ENCODE peak calls at places on chromosomes 4 and X, in four cellular contexts. X is suprapubic skin, J is breast epithelium, Y is GM12892. H is an unnamed sample.

GRCh38 chr4:81164623-81165416 is 50.2 kb downstream of the PRKG2 start:
- DNase-seq in Y (no peak), J (no peak), X (no peak), H (no peak)

GRCh38 chrX:151563449-151563848 is at the start of gene PASD1:
- DNase-seq in J (no peak), Y (no peak), X (no peak), H (no peak)

GRCh38 chr4:165756831-165757230 is 116.2 kb upstream of the TLL1 start:
- DNase-seq in X (no peak), Y (no peak), J (no peak), H (no peak)

GRCh38 chrX:31397119-31397518 is 325.3 kb upstream of the FTHL17 start:
- DNase-seq in X (no peak), Y (no peak), J (no peak), H (no peak)

GRCh38 chr4:47270226-47270888 is 193.1 kb downstream of the COMMD8 start:
- DNase-seq in Y (no peak), J (no peak), X (no peak), H (no peak)

GRCh38 chr4:109969909-109970308 is 57.2 kb downstream of the EGF start:
- DNase-seq in X (no peak), Y (no peak), J (no peak), H (no peak)

GRCh38 chr4:40916880-40917279 is 167.1 kb downstream of the NSUN7 start:
- DNase-seq in Y (peak; percentile 46), J (no peak), X (no peak), H (no peak)

GRCh38 chrX:77118686-77119085 is 328.5 kb upstream of the FGF16 start:
- DNase-seq in X (no peak), Y (no peak), J (no peak), H (no peak)

GRCh38 chrX:41421071-41421729 is 25.9 kb upstream of the NYX start:
- DNase-seq in X (no peak), Y (no peak), J (no peak), H (peak; percentile 21)

GRCh38 chr4:128427832-128428366 is 140.3 kb upstream of the PGRMC2 start:
- DNase-seq in X (no peak), J (no peak), Y (no peak), H (peak; percentile 50)

GRCh38 chr4:118964891-118965411 is 76.3 kb downstream of the SYNPO2 start:
- DNase-seq in Y (no peak), X (no peak), J (no peak), H (no peak)

GRCh38 chr4:4673070-4673469 is 131.2 kb upstream of the STX18 start:
- DNase-seq in Y (no peak), X (peak; percentile 72), J (no peak), H (no peak)

GRCh38 chr4:155008389-155008788 is 200.0 kb upstream of the NPY2R start:
- DNase-seq in X (no peak), Y (no peak), J (no peak), H (no peak)

GRCh38 chr4:8305851-8306361 is 36.4 kb downstream of the HTRA3 start:
- DNase-seq in Y (no peak), J (peak; percentile 51), X (peak; percentile 71), H (no peak)

GRCh38 chrX:13489451-13489850 is 80.0 kb upstream of the EGFL6 start:
- DNase-seq in X (peak; percentile 84), Y (no peak), J (no peak), H (no peak)

GRCh38 chr4:185183622-185184281 is 20.0 kb downstream of the CFAP97 start:
- DNase-seq in Y (no peak), J (peak; percentile 71), X (peak; percentile 81), H (peak; percentile 93)

GRCh38 chr4:189177130-189177529 is 763.5 kb upstream of the FRG1 start:
- DNase-seq in Y (no peak), J (no peak), X (no peak), H (no peak)

GRCh38 chr4:81021995-81022394 is 8.5 kb upstream of the BMP3 start:
- DNase-seq in X (no peak), Y (no peak), J (no peak), H (no peak)

GRCh38 chrX:15203694-15204093 is 66.2 kb downstream of the ASB9 start:
- DNase-seq in J (no peak), X (no peak), Y (no peak), H (no peak)

GRCh38 chrX:119948381-119948780 is 4.8 kb upstream of the NKAP start:
- DNase-seq in X (no peak), J (no peak), Y (no peak), H (no peak)

GRCh38 chr4:27819261-27819660 is 958.6 kb downstream of the STIM2 start:
- DNase-seq in X (no peak), Y (no peak), J (no peak), H (no peak)

GRCh38 chr4:19983072-19983471 is 268.6 kb upstream of the SLIT2 start:
- DNase-seq in Y (no peak), J (no peak), X (no peak), H (no peak)

GRCh38 chr4:70544279-70544870 is 26.0 kb downstream of the AMTN start:
- DNase-seq in X (no peak), Y (no peak), J (no peak), H (no peak)

GRCh38 chr4:8087921-8088495 is 70.6 kb downstream of the ABLIM2 start:
- DNase-seq in Y (no peak), J (no peak), X (no peak), H (no peak)

DNA sequence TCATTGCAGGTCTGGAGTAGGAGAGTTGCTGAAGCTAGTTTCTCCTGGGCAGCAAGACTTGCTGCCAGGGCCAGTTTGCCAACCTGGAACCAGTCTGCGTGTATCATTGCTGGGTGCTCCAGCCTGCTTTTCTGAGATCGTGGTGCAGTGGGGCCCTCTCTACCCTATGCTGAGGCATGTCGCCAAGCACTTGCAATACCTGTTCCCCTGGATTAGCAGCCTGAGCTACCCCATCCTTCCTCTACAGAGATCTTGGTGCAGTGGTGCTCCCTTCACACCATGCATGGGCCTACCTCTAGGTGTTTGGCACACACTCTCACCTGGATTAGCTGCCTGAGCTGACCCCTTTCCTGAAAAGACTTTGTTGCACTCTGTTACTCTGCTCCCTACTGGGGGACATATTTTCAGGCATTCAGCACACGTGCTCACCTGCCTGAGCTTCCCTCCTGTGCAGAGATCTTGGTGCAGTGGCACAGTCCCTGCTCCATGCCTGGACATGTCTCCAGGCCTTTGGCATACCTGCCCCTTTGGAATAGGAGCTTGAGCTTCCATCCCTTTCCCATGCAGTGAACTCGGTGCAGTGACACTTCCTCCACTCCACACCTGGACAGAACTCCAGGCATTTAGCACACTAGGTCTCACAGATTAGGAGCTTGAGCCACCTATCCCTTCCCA is 133.7 kb upstream of the CXCL13 start:
- DNase-seq in J (no peak), Y (no peak), X (no peak), H (peak; percentile 80)
- TF ChIP-seq POLR2AphosphoS5 in J (no peak), Y (no peak), X (no peak), H (peak; percentile 69)

GRCh38 chr4:6986781-6987565 is 56.2 kb upstream of the TADA2B start:
- DNase-seq in J (peak; percentile 95), Y (peak; percentile 90), X (peak; percentile 96), H (peak; percentile 96)
- TF ChIP-seq POLR2AphosphoS5 in J (peak; percentile 77), Y (no peak), X (no peak), H (peak; percentile 81)

DNA sequence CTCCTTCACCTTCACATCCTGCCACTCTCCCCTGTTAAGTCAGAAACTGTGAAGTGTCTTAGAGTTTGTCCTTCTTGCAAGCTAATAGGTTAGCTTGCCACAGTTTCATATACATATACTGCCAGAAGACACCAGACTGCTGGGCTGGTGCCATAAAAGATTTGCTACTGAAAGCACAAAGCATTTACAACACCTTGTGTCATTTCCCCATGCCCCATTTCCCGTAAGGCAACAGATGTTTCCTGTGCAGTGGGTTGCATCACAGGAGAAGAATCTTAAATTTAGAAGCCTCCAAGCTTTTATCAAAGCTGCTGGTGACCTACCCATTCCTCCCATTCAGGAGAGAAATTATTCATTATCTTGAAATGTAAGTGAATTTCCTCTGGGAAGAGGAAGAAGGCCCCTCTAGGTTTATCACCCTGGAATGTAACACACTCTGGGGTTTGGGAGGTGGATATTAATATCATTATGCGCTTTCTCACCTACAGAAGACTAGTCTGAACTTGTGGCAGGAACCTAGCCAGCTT is 34.5 kb upstream of the RAB33B start:
- DNase-seq in X (peak; percentile 81), Y (no peak), J (no peak), H (no peak)
- TF ChIP-seq POLR2AphosphoS5 in X (peak; percentile 65), Y (no peak), J (peak; percentile 35), H (no peak)

DNA sequence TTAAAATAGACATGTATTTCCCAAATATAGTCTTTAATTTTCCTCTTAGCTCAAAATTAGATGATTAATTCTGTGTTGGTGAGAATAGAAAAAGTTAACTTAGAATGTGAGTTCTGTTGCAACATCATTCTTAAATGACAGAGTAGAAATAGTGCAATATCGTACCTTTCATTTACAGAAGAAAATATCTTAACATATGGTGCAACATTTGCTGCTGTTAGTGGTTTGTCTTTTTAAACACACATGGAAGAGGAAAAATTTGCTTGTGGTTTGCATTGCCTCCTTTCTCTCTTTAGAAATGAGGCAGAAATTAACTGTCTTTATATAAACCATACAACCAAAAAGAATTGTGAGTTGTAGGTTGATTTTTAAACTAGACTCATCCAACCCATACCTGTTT is 39.3 kb upstream of the FHDC1 start:
- DNase-seq in Y (no peak), X (no peak), J (no peak), H (no peak)
- TF ChIP-seq POLR2AphosphoS5 in Y (no peak), X (no peak), J (no peak), H (no peak)

DNA sequence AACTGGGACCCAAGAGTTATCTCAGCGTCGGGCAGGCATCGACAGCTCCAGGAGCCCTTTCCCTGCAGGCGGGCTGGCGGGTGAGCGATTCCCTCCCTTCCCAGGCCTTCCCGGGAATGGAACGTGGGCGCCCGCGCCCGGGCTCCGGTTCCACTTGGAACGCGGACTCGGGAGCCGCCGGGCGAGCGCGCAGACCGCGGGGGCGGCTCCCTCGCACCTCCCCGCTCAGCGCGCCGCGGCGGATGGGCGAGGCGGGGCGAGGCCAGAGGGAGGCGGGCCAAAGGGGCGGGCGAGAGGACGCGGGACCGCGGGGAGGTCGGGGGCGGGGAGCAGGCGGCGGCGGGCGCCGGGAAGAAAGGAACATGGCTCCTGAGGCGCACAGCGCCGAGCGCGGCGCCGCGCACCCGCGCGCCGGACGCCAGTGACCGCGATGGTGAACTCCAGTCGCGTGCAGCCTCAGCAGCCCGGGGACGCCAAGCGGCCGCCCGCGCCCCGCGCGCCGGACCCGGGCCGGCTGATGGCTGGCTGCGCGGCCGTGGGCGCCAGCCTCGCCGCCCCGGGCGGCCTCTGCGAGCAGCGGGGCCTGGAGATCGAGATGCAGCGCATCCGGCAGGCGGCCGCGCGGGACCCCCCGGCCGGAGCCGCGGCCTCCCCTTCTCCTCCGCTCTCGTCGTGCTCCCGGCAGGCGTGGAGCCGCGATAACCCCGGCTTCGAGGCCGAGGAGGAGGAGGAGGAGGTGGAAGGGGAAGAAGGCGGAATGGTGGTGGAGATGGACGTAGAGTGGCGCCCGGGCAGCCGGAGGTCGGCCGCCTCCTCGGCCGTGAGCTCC is at the start of gene PKD2:
- DNase-seq in X (peak; percentile 87), J (peak; percentile 62), Y (peak; percentile 72), H (peak; percentile 76)
- TF ChIP-seq POLR2AphosphoS5 in X (no peak), J (no peak), Y (no peak), H (no peak)

DNA sequence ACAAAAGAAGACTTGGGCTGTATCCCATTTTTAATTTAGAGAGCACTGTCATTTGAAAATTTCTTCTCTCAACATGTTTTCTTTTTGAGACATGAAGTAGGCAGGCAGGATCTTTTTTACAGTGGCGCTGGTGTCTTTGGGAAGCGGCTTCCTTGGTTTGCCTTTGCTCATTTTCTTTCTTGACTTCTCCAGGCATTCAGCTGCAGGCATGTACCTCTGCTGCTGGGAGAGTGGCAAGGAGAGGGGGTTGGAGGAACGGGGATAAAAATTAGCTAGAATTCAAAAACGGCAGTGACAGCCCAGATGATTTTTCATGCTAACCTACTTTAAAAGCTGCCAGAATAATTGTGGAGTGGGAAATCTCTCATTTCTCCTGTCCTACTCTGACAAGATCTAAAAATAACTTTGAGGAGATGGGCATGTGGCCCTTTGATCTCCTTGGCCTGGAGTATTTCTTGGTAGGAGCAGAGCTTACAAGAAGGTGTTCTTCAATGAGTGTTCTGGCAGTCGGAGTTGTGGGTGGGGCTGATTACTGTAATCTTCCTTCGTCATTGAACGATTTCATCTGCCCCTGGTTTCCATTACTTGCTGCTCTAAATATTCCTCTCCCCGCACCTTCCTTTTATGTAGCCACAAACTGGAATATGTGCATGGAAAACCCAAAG is 54.8 kb downstream of the TBL1X start:
- DNase-seq in Y (no peak), J (no peak), X (no peak), H (no peak)
- TF ChIP-seq POLR2AphosphoS5 in Y (no peak), J (no peak), X (no peak), H (no peak)

H was measured in prostate gland.